ENCODE peak calls at places on chromosomes 3 and 15, in five cellular contexts. C, Y, E, L and F are unnamed samples.

GRCh38 chr3:112354642-112355333 is 21.8 kb downstream of the CD200 start:
- DNase-seq in C (no peak), Y (no peak), E (no peak), L (no peak), F (no peak)

GRCh38 chr3:113535898-113536297 is 3.5 kb downstream of the SIDT1 start:
- DNase-seq in C (no peak), Y (no peak), E (no peak), L (no peak), F (no peak)

GRCh38 chr3:55484191-55484644 is 2.9 kb downstream of the WNT5A start:
- DNase-seq in C (peak), Y (no peak), E (no peak), L (no peak), F (no peak)

GRCh38 chr3:111471851-111472250 is 70.1 kb upstream of the CD96 start:
- DNase-seq in C (peak), Y (no peak), E (no peak), L (no peak), F (no peak)

GRCh38 chr3:183664913-183665381 is 29.5 kb downstream of the KLHL24 start:
- DNase-seq in C (peak), Y (no peak), E (no peak), L (no peak), F (no peak)

GRCh38 chr15:26894181-26894580 is 27.3 kb downstream of the GABRA5 start:
- DNase-seq in C (no peak), Y (no peak), E (no peak), L (no peak), F (no peak)

GRCh38 chr3:14377838-14378169 is 24.6 kb upstream of the SLC6A6 start:
- DNase-seq in C (no peak), Y (no peak), E (peak), L (no peak), F (peak)

GRCh38 chr3:38469852-38470251 is 16.2 kb downstream of the ACVR2B start:
- DNase-seq in C (no peak), Y (no peak), E (no peak), L (no peak), F (no peak)

GRCh38 chr3:193665370-193665989 is 72.5 kb downstream of the OPA1 start:
- DNase-seq in C (peak), Y (no peak), E (no peak), L (no peak), F (peak)

GRCh38 chr15:94744080-94744793 is 512.9 kb downstream of the MCTP2 start:
- DNase-seq in C (no peak), Y (no peak), E (no peak), L (no peak), F (no peak)

GRCh38 chr3:46461971-46462910 is 2.5 kb downstream of the LTF start:
- DNase-seq in C (no peak), Y (peak), E (peak), L (no peak), F (no peak)

GRCh38 chr15:38002883-38003477 is 68.5 kb downstream of the TMCO5A start:
- DNase-seq in C (peak), Y (no peak), E (no peak), L (no peak), F (no peak)

GRCh38 chr15:37733628-37734027 is 200.8 kb upstream of the TMCO5A start:
- DNase-seq in C (peak), Y (no peak), E (no peak), L (no peak), F (no peak)

GRCh38 chr3:174016186-174016585 is 618.6 kb downstream of the NLGN1 start:
- DNase-seq in C (peak), Y (no peak), E (no peak), L (no peak), F (no peak)

GRCh38 chr3:197539651-197540051 is 16.1 kb downstream of the BDH1 start:
- DNase-seq in C (no peak), Y (no peak), E (no peak), L (no peak), F (no peak)

GRCh38 chr3:129936757-129937156 is 37.8 kb upstream of the TRH start:
- DNase-seq in C (peak), Y (peak), E (peak), L (peak), F (peak)

GRCh38 chr3:185929192-185930151 is 8.3 kb downstream of the TRA2B start:
- DNase-seq in C (peak), Y (no peak), E (no peak), L (no peak), F (no peak)

GRCh38 chr3:152277198-152277597 is 8.5 kb downstream of the MBNL1 start:
- DNase-seq in C (no peak), Y (no peak), E (no peak), L (no peak), F (no peak)

GRCh38 chr3:149384911-149385321 is 7.5 kb upstream of the TM4SF1 start:
- DNase-seq in C (peak), Y (peak), E (no peak), L (no peak), F (no peak)

GRCh38 chr3:129016366-129016724 is 15.2 kb downstream of the EFCC1 start:
- DNase-seq in C (no peak), Y (no peak), E (peak), L (peak), F (peak)

GRCh38 chr3:72338082-72338941 is 509.9 kb downstream of the SHQ1 start:
- DNase-seq in C (peak), Y (no peak), E (peak), L (no peak), F (no peak)

GRCh38 chr15:96409231-96410138 is 79.0 kb downstream of the NR2F2 start:
- DNase-seq in C (no peak), Y (no peak), E (no peak), L (no peak), F (no peak)
- H3K4me3 ChIP-seq in C (peak), Y (peak), E (peak), L (peak), F (no peak)

GRCh38 chr3:13347390-13347966 is 72.6 kb downstream of the NUP210 start:
- DNase-seq in C (no peak), Y (no peak), E (no peak), L (no peak), F (no peak)

GRCh38 chr3:13344663-13345062 is 75.5 kb downstream of the NUP210 start:
- DNase-seq in C (no peak), Y (no peak), E (no peak), L (no peak), F (no peak)

GRCh38 chr3:13345284-13345683 is 74.8 kb downstream of the NUP210 start:
- DNase-seq in C (no peak), Y (no peak), E (no peak), L (no peak), F (no peak)

GRCh38 chr3:13346481-13347389 is 73.4 kb downstream of the NUP210 start:
- DNase-seq in C (no peak), Y (no peak), E (peak), L (peak), F (peak)

GRCh38 chr3:13345772-13346171 is 74.3 kb downstream of the NUP210 start:
- DNase-seq in C (no peak), Y (no peak), E (no peak), L (no peak), F (no peak)
- H3K27ac ChIP-seq in C (no peak), Y (no peak), E (no peak), L (no peak), F (no peak)

GRCh38 chr15:63672775-63673174 is 75.6 kb downstream of the FBXL22 start:
- DNase-seq in C (no peak), Y (no peak), E (no peak), L (no peak), F (peak)

GRCh38 chr15:63672369-63672768 is 75.2 kb downstream of the FBXL22 start:
- DNase-seq in C (no peak), Y (no peak), E (no peak), L (no peak), F (no peak)

GRCh38 chr15:63663906-63664305 is 66.7 kb downstream of the FBXL22 start:
- DNase-seq in C (peak), Y (no peak), E (no peak), L (no peak), F (no peak)

GRCh38 chr15:63669074-63669473 is 71.9 kb downstream of the FBXL22 start:
- DNase-seq in C (no peak), Y (no peak), E (no peak), L (no peak), F (no peak)

GRCh38 chr15:63668601-63669000 is 71.4 kb downstream of the FBXL22 start:
- DNase-seq in C (no peak), Y (no peak), E (no peak), L (no peak), F (peak)
- H3K4me3 ChIP-seq in C (no peak), Y (no peak), E (no peak), L (no peak), F (peak)

GRCh38 chr3:15513810-15514662 is 7.5 kb downstream of the COLQ start:
- DNase-seq in C (no peak), Y (no peak), E (no peak), L (no peak), F (no peak)
- H3K27ac ChIP-seq in C (no peak), Y (no peak), E (no peak), L (no peak), F (no peak)

GRCh38 chr15:80831606-80832224 is 52.5 kb downstream of the CEMIP start:
- DNase-seq in C (no peak), Y (no peak), E (no peak), L (no peak), F (no peak)
- H3K4me3 ChIP-seq in C (no peak), Y (no peak), E (no peak), L (no peak), F (no peak)

GRCh38 chr3:31246293-31247062 is 286.2 kb upstream of the STT3B start:
- DNase-seq in C (no peak), Y (no peak), E (no peak), L (no peak), F (no peak)
- H3K27ac ChIP-seq in C (no peak), Y (no peak), E (no peak), L (no peak), F (no peak)

GRCh38 chr3:177942911-177943310 is 593.3 kb upstream of the KCNMB2 start:
- DNase-seq in C (no peak), Y (no peak), E (no peak), L (no peak), F (no peak)

GRCh38 chr3:177945999-177946398 is 590.2 kb upstream of the KCNMB2 start:
- DNase-seq in C (no peak), Y (no peak), E (no peak), L (no peak), F (no peak)

GRCh38 chr3:177946515-177946914 is 589.7 kb upstream of the KCNMB2 start:
- DNase-seq in C (no peak), Y (no peak), E (no peak), L (no peak), F (no peak)

GRCh38 chr3:177946965-177947364 is 589.3 kb upstream of the KCNMB2 start:
- DNase-seq in C (no peak), Y (no peak), E (no peak), L (no peak), F (no peak)

GRCh38 chr3:177944228-177944661 is 592.0 kb upstream of the KCNMB2 start:
- DNase-seq in C (peak), Y (no peak), E (no peak), L (no peak), F (no peak)
- H3K4me3 ChIP-seq in C (no peak), Y (no peak), E (no peak), L (no peak), F (no peak)

GRCh38 chr3:123843668-123844067 is 40.5 kb downstream of the MYLK start:
- DNase-seq in C (peak), Y (no peak), E (no peak), L (no peak), F (no peak)
- H3K27ac ChIP-seq in C (no peak), Y (no peak), E (no peak), L (no peak), F (no peak)

GRCh38 chr15:85533949-85534543 is 153.6 kb downstream of the AKAP13 start:
- DNase-seq in C (no peak), Y (no peak), E (no peak), L (peak), F (peak)
- H3K4me3 ChIP-seq in C (no peak), Y (no peak), E (no peak), L (no peak), F (peak)

DNA sequence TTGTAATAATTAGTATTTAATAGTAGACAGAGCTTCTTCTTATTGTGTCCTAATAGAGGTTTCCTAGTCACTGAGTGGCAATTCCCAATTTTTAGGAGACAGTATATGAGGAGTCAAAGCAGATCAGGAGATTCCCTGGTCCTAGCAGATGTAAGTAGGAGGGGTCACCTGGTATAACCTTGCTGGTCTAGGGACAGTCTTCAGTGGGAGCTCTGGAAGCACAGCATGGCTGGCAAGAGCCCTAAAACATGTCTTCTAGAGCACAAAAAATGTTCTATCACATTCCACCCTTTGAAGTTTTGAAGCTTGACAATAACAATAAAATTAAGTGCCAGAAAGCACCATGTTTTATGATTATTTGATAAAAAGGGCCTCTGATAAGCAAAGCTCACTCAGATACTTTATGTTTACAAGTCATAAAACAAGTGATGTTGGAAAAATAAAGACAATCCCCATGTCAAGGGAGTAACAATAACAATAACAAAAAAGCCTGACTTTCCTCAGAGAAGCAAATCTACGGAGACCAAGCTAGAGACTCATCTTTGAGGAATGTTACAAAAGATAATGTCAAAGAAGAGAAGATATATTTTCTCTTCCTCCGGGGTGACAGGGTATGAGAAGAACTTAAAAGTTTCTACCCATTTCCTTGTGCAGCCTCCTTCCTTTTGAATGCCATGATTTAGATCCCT is 109.8 kb upstream of the RBMS3 start:
- DNase-seq in C (peak), Y (no peak), E (no peak), L (no peak), F (no peak)
- H3K27ac ChIP-seq in C (peak), Y (no peak), E (peak), L (no peak), F (no peak)